ENCODE peak calls at places on chromosomes 5 and 9, in four cellular contexts. S is amniotic epithelial cell, M is EH, B is T-cell. I is an unnamed sample.

GRCh38 chr5:34494111-34494755 is 161.9 kb upstream of the RAI14 start:
- DNase-seq in S (peak; percentile 56), M (peak; percentile 86), B (no peak), I (no peak)

GRCh38 chr9:119412399-119412798 is 43.2 kb upstream of the BRINP1 start:
- DNase-seq in S (no peak), M (no peak), B (no peak), I (no peak)

GRCh38 chr5:87845734-87846133 is 422.9 kb downstream of the TMEM161B start:
- DNase-seq in S (no peak), M (no peak), B (no peak), I (no peak)

GRCh38 chr9:125966959-125967711 is 220.0 kb downstream of the PBX3 start:
- DNase-seq in S (no peak), M (no peak), B (no peak), I (no peak)

GRCh38 chr9:16653491-16654407 is 216.7 kb downstream of the BNC2 start:
- DNase-seq in S (peak; percentile 52), M (no peak), B (no peak), I (no peak)

GRCh38 chr5:172918421-172919371 is 40.5 kb upstream of the RPL26L1 start:
- DNase-seq in S (peak; percentile 76), M (no peak), B (peak; percentile 52), I (no peak)

GRCh38 chr9:111027798-111028197 is 10.5 kb downstream of the LPAR1 start:
- DNase-seq in S (no peak), M (peak; percentile 34), B (no peak), I (no peak)

GRCh38 chr5:126438267-126438666 is 15.1 kb downstream of the GRAMD2B start:
- DNase-seq in S (no peak), M (no peak), B (no peak), I (no peak)

GRCh38 chr9:114059047-114059803 is 18.9 kb downstream of the AMBP start:
- DNase-seq in S (no peak), M (no peak), B (no peak), I (no peak)

GRCh38 chr5:156824800-156825199 is 25.3 kb upstream of the PPP1R2B start:
- DNase-seq in S (no peak), M (peak; percentile 41), B (no peak), I (no peak)

GRCh38 chr5:156383510-156383909 is 56.5 kb downstream of the SGCD start:
- DNase-seq in S (no peak), M (peak; percentile 75), B (no peak), I (no peak)

GRCh38 chr5:88690619-88691560 is 192.1 kb downstream of the MEF2C start:
- DNase-seq in S (peak; percentile 27), M (peak; percentile 61), B (peak; percentile 55), I (no peak)

GRCh38 chr9:967851-968641 is 8.4 kb upstream of the DMRT3 start:
- DNase-seq in S (no peak), M (peak; percentile 8), B (no peak), I (no peak)

GRCh38 chr5:38528162-38528703 is 28.2 kb downstream of the LIFR start:
- DNase-seq in S (no peak), M (no peak), B (no peak), I (no peak)

GRCh38 chr9:136285501-136286358 is 18.2 kb downstream of the CCDC187 start:
- DNase-seq in S (no peak), M (no peak), B (no peak), I (no peak)

GRCh38 chr9:37324691-37325490 is 97.6 kb upstream of the GRHPR start:
- DNase-seq in S (no peak), M (no peak), B (no peak), I (no peak)

GRCh38 chr9:69981686-69982450 is 61.8 kb upstream of the MAMDC2 start:
- DNase-seq in S (peak; percentile 84), M (peak; percentile 90), B (no peak), I (no peak)

GRCh38 chr9:86674475-86674874 is 272.8 kb downstream of the GAS1 start:
- DNase-seq in S (no peak), M (no peak), B (no peak), I (no peak)

GRCh38 chr9:82247318-82247717 is 258.7 kb downstream of the SPATA31D1 start:
- DNase-seq in S (no peak), M (peak; percentile 11), B (no peak), I (no peak)

GRCh38 chr5:2206244-2207108 is 323.8 kb upstream of the IRX4 start:
- DNase-seq in S (no peak), M (no peak), B (no peak), I (no peak)

GRCh38 chr9:109317311-109317978 is 3.4 kb downstream of the EPB41L4B start:
- DNase-seq in S (no peak), M (no peak), B (no peak), I (no peak)

GRCh38 chr9:97703437-97704326 is 6.5 kb upstream of the XPA start:
- DNase-seq in S (peak; percentile 84), M (peak; percentile 83), B (no peak), I (no peak)

GRCh38 chr9:32431196-32431595 is 46.8 kb downstream of the ACO1 start:
- DNase-seq in S (peak; percentile 38), M (peak; percentile 21), B (no peak), I (no peak)

I was measured in esophagus squamous epithelium.